ENCODE peak calls at places on chromosomes 3 and 15, in nine cellular contexts. One of them, this sample, is unnamed.

GRCh38 chr3:114496021-114496434 is 202.2 kb downstream of the TIGIT start:
- DNase-seq in stimulated activated CD8-positive, alpha-beta memory T cell treated with anti-CD3 and anti-CD28 coated beads, Interleukin-12 subunit alpha, Interleukin-12 subunit beta, amount 100 ng/mL, for 1 hour: no peak
- DNase-seq in RPMI8226: no peak
- DNase-seq in NCI-H524: no peak
- DNase-seq in EL: peak
- DNase-seq in fibroblast of pulmonary artery: peak
- DNase-seq in bronchial epithelial cell: peak
- DNase-seq in AG08395: peak
- DNase-seq in activated CD8-positive, alpha-beta memory T cell treated with anti-CD3 and anti-CD28 coated beads for 48 hours: no peak
- DNase-seq in this sample: peak

GRCh38 chr15:81887913-81888312 is 157.9 kb downstream of the MEX3B start:
- DNase-seq in fibroblast of pulmonary artery: peak
- DNase-seq in bronchial epithelial cell: peak
- DNase-seq in NCI-H524: no peak
- DNase-seq in EL: peak
- DNase-seq in activated CD8-positive, alpha-beta memory T cell treated with anti-CD3 and anti-CD28 coated beads for 48 hours: no peak
- DNase-seq in RPMI8226: no peak
- DNase-seq in AG08395: peak
- DNase-seq in stimulated activated CD8-positive, alpha-beta memory T cell treated with anti-CD3 and anti-CD28 coated beads, Interleukin-12 subunit alpha, Interleukin-12 subunit beta, amount 100 ng/mL, for 1 hour: no peak
- DNase-seq in this sample: no peak

GRCh38 chr15:62559049-62559733 is 394.1 kb upstream of the C2CD4B start:
- DNase-seq in RPMI8226: no peak
- DNase-seq in activated CD8-positive, alpha-beta memory T cell treated with anti-CD3 and anti-CD28 coated beads for 48 hours: no peak
- DNase-seq in stimulated activated CD8-positive, alpha-beta memory T cell treated with anti-CD3 and anti-CD28 coated beads, Interleukin-12 subunit alpha, Interleukin-12 subunit beta, amount 100 ng/mL, for 1 hour: no peak
- DNase-seq in EL: peak
- DNase-seq in bronchial epithelial cell: no peak
- DNase-seq in NCI-H524: no peak
- DNase-seq in AG08395: peak
- DNase-seq in fibroblast of pulmonary artery: peak
- DNase-seq in this sample: peak

GRCh38 chr3:175702956-175703355 is 843.8 kb downstream of the NAALADL2 start:
- DNase-seq in EL: peak
- DNase-seq in NCI-H524: no peak
- DNase-seq in stimulated activated CD8-positive, alpha-beta memory T cell treated with anti-CD3 and anti-CD28 coated beads, Interleukin-12 subunit alpha, Interleukin-12 subunit beta, amount 100 ng/mL, for 1 hour: no peak
- DNase-seq in activated CD8-positive, alpha-beta memory T cell treated with anti-CD3 and anti-CD28 coated beads for 48 hours: no peak
- DNase-seq in bronchial epithelial cell: no peak
- DNase-seq in fibroblast of pulmonary artery: no peak
- DNase-seq in AG08395: no peak
- DNase-seq in RPMI8226: no peak
- DNase-seq in this sample: no peak

GRCh38 chr3:33174711-33175409 is 43.8 kb downstream of the SUSD5 start:
- DNase-seq in RPMI8226: no peak
- DNase-seq in AG08395: no peak
- DNase-seq in fibroblast of pulmonary artery: no peak
- DNase-seq in NCI-H524: no peak
- DNase-seq in stimulated activated CD8-positive, alpha-beta memory T cell treated with anti-CD3 and anti-CD28 coated beads, Interleukin-12 subunit alpha, Interleukin-12 subunit beta, amount 100 ng/mL, for 1 hour: no peak
- DNase-seq in EL: no peak
- DNase-seq in bronchial epithelial cell: no peak
- DNase-seq in activated CD8-positive, alpha-beta memory T cell treated with anti-CD3 and anti-CD28 coated beads for 48 hours: no peak
- DNase-seq in this sample: no peak

GRCh38 chr3:126127452-126127851 is 43.5 kb upstream of the SLC41A3 start:
- DNase-seq in stimulated activated CD8-positive, alpha-beta memory T cell treated with anti-CD3 and anti-CD28 coated beads, Interleukin-12 subunit alpha, Interleukin-12 subunit beta, amount 100 ng/mL, for 1 hour: no peak
- DNase-seq in fibroblast of pulmonary artery: no peak
- DNase-seq in activated CD8-positive, alpha-beta memory T cell treated with anti-CD3 and anti-CD28 coated beads for 48 hours: no peak
- DNase-seq in bronchial epithelial cell: no peak
- DNase-seq in RPMI8226: no peak
- DNase-seq in AG08395: no peak
- DNase-seq in NCI-H524: no peak
- DNase-seq in EL: no peak
- DNase-seq in this sample: no peak

GRCh38 chr15:76993114-76993715 is 1.7 kb upstream of the PSTPIP1 start:
- DNase-seq in bronchial epithelial cell: no peak
- DNase-seq in fibroblast of pulmonary artery: no peak
- DNase-seq in activated CD8-positive, alpha-beta memory T cell treated with anti-CD3 and anti-CD28 coated beads for 48 hours: no peak
- DNase-seq in RPMI8226: no peak
- DNase-seq in stimulated activated CD8-positive, alpha-beta memory T cell treated with anti-CD3 and anti-CD28 coated beads, Interleukin-12 subunit alpha, Interleukin-12 subunit beta, amount 100 ng/mL, for 1 hour: no peak
- DNase-seq in AG08395: no peak
- DNase-seq in EL: no peak
- DNase-seq in NCI-H524: no peak
- DNase-seq in this sample: no peak

GRCh38 chr3:150408232-150409124 is at the start of gene TSC22D2:
- DNase-seq in bronchial epithelial cell: peak
- DNase-seq in EL: peak
- DNase-seq in fibroblast of pulmonary artery: peak
- DNase-seq in NCI-H524: peak
- DNase-seq in RPMI8226: peak
- DNase-seq in activated CD8-positive, alpha-beta memory T cell treated with anti-CD3 and anti-CD28 coated beads for 48 hours: peak
- DNase-seq in AG08395: peak
- DNase-seq in stimulated activated CD8-positive, alpha-beta memory T cell treated with anti-CD3 and anti-CD28 coated beads, Interleukin-12 subunit alpha, Interleukin-12 subunit beta, amount 100 ng/mL, for 1 hour: peak
- DNase-seq in this sample: peak

GRCh38 chr15:75606711-75607684 is 18.5 kb downstream of the SNUPN start:
- DNase-seq in AG08395: no peak
- DNase-seq in NCI-H524: no peak
- DNase-seq in stimulated activated CD8-positive, alpha-beta memory T cell treated with anti-CD3 and anti-CD28 coated beads, Interleukin-12 subunit alpha, Interleukin-12 subunit beta, amount 100 ng/mL, for 1 hour: no peak
- DNase-seq in bronchial epithelial cell: no peak
- DNase-seq in EL: peak
- DNase-seq in activated CD8-positive, alpha-beta memory T cell treated with anti-CD3 and anti-CD28 coated beads for 48 hours: no peak
- DNase-seq in RPMI8226: no peak
- DNase-seq in fibroblast of pulmonary artery: no peak
- DNase-seq in this sample: peak

GRCh38 chr15:78006567-78007205 is 70.8 kb downstream of the TBC1D2B start:
- DNase-seq in AG08395: no peak
- DNase-seq in stimulated activated CD8-positive, alpha-beta memory T cell treated with anti-CD3 and anti-CD28 coated beads, Interleukin-12 subunit alpha, Interleukin-12 subunit beta, amount 100 ng/mL, for 1 hour: no peak
- DNase-seq in EL: no peak
- DNase-seq in RPMI8226: no peak
- DNase-seq in activated CD8-positive, alpha-beta memory T cell treated with anti-CD3 and anti-CD28 coated beads for 48 hours: no peak
- DNase-seq in fibroblast of pulmonary artery: no peak
- DNase-seq in NCI-H524: no peak
- DNase-seq in bronchial epithelial cell: no peak
- DNase-seq in this sample: no peak